ENCODE peak calls at places on chromosomes 3 and 15, in ten cellular contexts. X is substantia nigra; R is tibial artery; K is G401; D is RPMI7951; A is stimulated activated CD4-positive, alpha-beta T cell treated with anti-CD3 and anti-CD28 coated beads, TNF-alpha, amount 100 ng/mL, for 4 hours; O is ovary; F is HepG2; W is activated CD8-positive, alpha-beta memory T cell treated with anti-CD3 and anti-CD28 coated beads for 4 hours; Z is memory B cell. T is an unnamed sample.

GRCh38 chr3:197801801-197802504 is 10.9 kb downstream of the LRCH3 start:
- DNase-seq in Z (peak; percentile 32), F (no peak), K (no peak), O (no peak), X (no peak), W (no peak), A (no peak), D (peak; percentile 92), R (no peak), T (no peak)

GRCh38 chr3:29871087-29871486 is 590.2 kb downstream of the RBMS3 start:
- DNase-seq in D (peak; percentile 12), O (no peak), A (no peak), F (no peak), Z (no peak), W (no peak), X (no peak), R (no peak), K (no peak), T (no peak)

GRCh38 chr3:158918008-158918407 is 116.2 kb downstream of the MFSD1 start:
- DNase-seq in X (no peak), D (peak; percentile 90), K (peak; percentile 11), O (no peak), R (no peak), F (peak; percentile 45), A (no peak), W (no peak), Z (no peak), T (peak; percentile 2)

GRCh38 chr3:130345487-130346079 is at the start of gene COL6A5:
- DNase-seq in X (no peak), A (no peak), W (no peak), K (no peak), R (no peak), F (no peak), Z (no peak), O (no peak), D (no peak), T (no peak)

GRCh38 chr3:96294143-96294542 is 520.3 kb upstream of the EPHA6 start:
- DNase-seq in F (no peak), K (no peak), Z (no peak), X (no peak), R (no peak), W (no peak), A (no peak), O (no peak), D (no peak), T (no peak)

GRCh38 chr3:194089357-194090177 is 46.4 kb upstream of the HES1 start:
- DNase-seq in F (peak; percentile 71), D (peak; percentile 99), R (peak; percentile 33), W (no peak), A (no peak), Z (no peak), K (no peak), O (peak; percentile 83), X (no peak), T (no peak)

GRCh38 chr3:46429250-46429649 is 22.2 kb downstream of the CCRL2 start:
- DNase-seq in F (no peak), X (no peak), Z (no peak), A (no peak), O (no peak), W (no peak), K (no peak), D (no peak), R (no peak), T (no peak)

GRCh38 chr3:12049675-12050074 is 45.5 kb downstream of the SYN2 start:
- DNase-seq in W (no peak), K (no peak), D (peak; percentile 28), Z (no peak), F (no peak), X (no peak), R (no peak), O (no peak), A (no peak), T (no peak)

GRCh38 chr15:82858932-82859331 is 49.5 kb downstream of the WHAMM start:
- DNase-seq in Z (no peak), X (no peak), R (no peak), W (no peak), K (no peak), A (no peak), D (no peak), O (no peak), F (no peak), T (no peak)

GRCh38 chr15:85312486-85312885 is 67.9 kb upstream of the AKAP13 start:
- DNase-seq in A (no peak), X (no peak), D (peak; percentile 80), F (peak; percentile 31), R (no peak), K (no peak), W (no peak), Z (peak; percentile 55), O (no peak), T (no peak)

GRCh38 chr15:66747866-66748265 is 45.8 kb downstream of the SMAD6 start:
- DNase-seq in F (no peak), W (no peak), R (no peak), X (no peak), D (no peak), A (no peak), K (no peak), O (peak; percentile 6), Z (no peak), T (no peak)

GRCh38 chr15:95698230-95698629 is 632.3 kb upstream of the NR2F2 start:
- DNase-seq in Z (no peak), R (no peak), O (no peak), W (no peak), X (no peak), D (no peak), K (no peak), F (no peak), A (no peak), T (no peak)

GRCh38 chr3:139378587-139378986 is 10.9 kb downstream of the COPB2 start:
- DNase-seq in R (no peak), Z (no peak), D (peak; percentile 26), X (no peak), O (no peak), A (no peak), F (peak; percentile 12), W (no peak), K (no peak), T (no peak)

GRCh38 chr3:69738291-69738690 is 973 bp upstream of the MITF start:
- DNase-seq in A (no peak), K (peak; percentile 37), W (no peak), R (no peak), F (no peak), D (peak; percentile 48), X (no peak), O (no peak), Z (no peak), T (no peak)

GRCh38 chr3:127751163-127751621 is 71.1 kb downstream of the MGLL start:
- DNase-seq in W (no peak), K (no peak), F (no peak), O (no peak), A (no peak), Z (no peak), X (no peak), D (peak; percentile 60), R (no peak), T (no peak)

GRCh38 chr3:16388850-16389411 is 123.9 kb downstream of the OXNAD1 start:
- DNase-seq in O (no peak), R (no peak), Z (no peak), F (no peak), A (no peak), W (no peak), X (no peak), D (peak; percentile 70), K (no peak), T (no peak)

GRCh38 chr15:27844018-27844666 is 255.0 kb downstream of the OCA2 start:
- DNase-seq in X (no peak), K (no peak), O (no peak), D (peak; percentile 70), R (no peak), W (no peak), Z (no peak), A (no peak), F (no peak), T (no peak)

GRCh38 chr3:4409415-4409814 is 57.7 kb downstream of the SUMF1 start:
- DNase-seq in F (no peak), R (no peak), K (peak; percentile 66), D (no peak), X (no peak), Z (no peak), O (no peak), A (no peak), W (no peak), T (no peak)

GRCh38 chr3:112775011-112775742 is 71.5 kb downstream of the CD200R1L start:
- DNase-seq in X (no peak), O (no peak), W (no peak), A (no peak), Z (no peak), R (no peak), D (no peak), F (no peak), K (no peak), T (no peak)